ENCODE peak calls at places on chromosomes 7 and 10, in six cellular contexts. C, S, E, Q, P and L are unnamed samples.

GRCh38 chr10:25808372-25808771 is 125.7 kb upstream of the MYO3A start:
- DNase-seq in C (no peak), S (no peak), E (no peak), Q (no peak), P (no peak), L (no peak)

GRCh38 chr10:124138195-124138882 is 44.9 kb upstream of the CHST15 start:
- DNase-seq in C (no peak), S (peak; percentile 92), E (no peak), Q (no peak), P (no peak), L (no peak)

GRCh38 chr7:91357929-91358328 is 93.7 kb downstream of the FZD1 start:
- DNase-seq in C (no peak), S (no peak), E (no peak), Q (no peak), P (no peak), L (no peak)

GRCh38 chr10:101939273-101939635 is 95.7 kb upstream of the KCNIP2 start:
- DNase-seq in C (no peak), S (peak; percentile 91), E (no peak), Q (no peak), P (no peak), L (no peak)

GRCh38 chr7:99108615-99109014 is 35.3 kb downstream of the SMURF1 start:
- DNase-seq in C (no peak), S (peak; percentile 56), E (no peak), Q (no peak), P (no peak), L (no peak)

GRCh38 chr10:100731603-100732596 is 13.5 kb upstream of the PAX2 start:
- DNase-seq in C (peak; percentile 57), S (no peak), E (no peak), Q (no peak), P (no peak), L (no peak)

GRCh38 chr7:88835147-88835728 is 39.7 kb upstream of the TEX47 start:
- DNase-seq in C (no peak), S (peak; percentile 2), E (no peak), Q (peak; percentile 49), P (no peak), L (no peak)

GRCh38 chr10:92923416-92923815 is 75.1 kb downstream of the EXOC6 start:
- DNase-seq in C (no peak), S (no peak), E (no peak), Q (no peak), P (no peak), L (no peak)

GRCh38 chr7:139777304-139777890 is 401 bp downstream of the HIPK2 start:
- DNase-seq in C (peak; percentile 63), S (no peak), E (peak; percentile 18), Q (peak; percentile 79), P (peak; percentile 65), L (peak; percentile 53)

GRCh38 chr7:50679218-50680007 is 103.3 kb downstream of the GRB10 start:
- DNase-seq in C (peak; percentile 36), S (peak; percentile 12), E (no peak), Q (peak; percentile 31), P (no peak), L (no peak)

GRCh38 chr7:155609185-155609584 is 35.3 kb upstream of the RBM33 start:
- DNase-seq in C (no peak), S (no peak), E (no peak), Q (no peak), P (no peak), L (no peak)

GRCh38 chr7:22563621-22564241 is 63.7 kb upstream of the STEAP1B start:
- DNase-seq in C (peak; percentile 79), S (peak; percentile 62), E (no peak), Q (peak; percentile 36), P (no peak), L (no peak)

GRCh38 chr7:112462236-112462635 is 12.0 kb downstream of the IFRD1 start:
- DNase-seq in C (no peak), S (peak; percentile 74), E (no peak), Q (no peak), P (no peak), L (peak; percentile 40)

GRCh38 chr10:6062101-6062771 is at the start of gene IL2RA:
- DNase-seq in C (peak; percentile 43), S (no peak), E (peak; percentile 30), Q (no peak), P (peak; percentile 58), L (peak; percentile 25)

GRCh38 chr10:132193907-132194552 is 7.3 kb downstream of the DPYSL4 start:
- DNase-seq in C (peak; percentile 74), S (no peak), E (no peak), Q (peak; percentile 45), P (peak; percentile 54), L (no peak)

GRCh38 chr10:119539359-119539651 is 3.2 kb downstream of the RGS10 start:
- DNase-seq in C (no peak), S (no peak), E (no peak), Q (no peak), P (no peak), L (no peak)

GRCh38 chr7:153430931-153431330 is 621.3 kb upstream of the DPP6 start:
- DNase-seq in C (peak; percentile 71), S (no peak), E (no peak), Q (no peak), P (no peak), L (no peak)

GRCh38 chr10:4028027-4028471 is 243.0 kb upstream of the KLF6 start:
- DNase-seq in C (no peak), S (no peak), E (no peak), Q (no peak), P (no peak), L (no peak)

GRCh38 chr10:58672855-58673254 is 160.2 kb downstream of the BICC1 start:
- DNase-seq in C (no peak), S (no peak), E (no peak), Q (no peak), P (no peak), L (no peak)

GRCh38 chr7:86914468-86915054 is 144.9 kb downstream of the ELAPOR2 start:
- DNase-seq in C (no peak), S (no peak), E (no peak), Q (peak; percentile 26), P (no peak), L (no peak)

GRCh38 chr7:123823898-123824753 is 20.8 kb upstream of the HYAL4 start:
- DNase-seq in C (no peak), S (no peak), E (no peak), Q (no peak), P (no peak), L (no peak)

GRCh38 chr7:47493971-47494370 is 87.9 kb downstream of the TNS3 start:
- DNase-seq in C (no peak), S (peak; percentile 36), E (no peak), Q (no peak), P (peak; percentile 34), L (no peak)

GRCh38 chr7:47495269-47495875 is 86.5 kb downstream of the TNS3 start:
- DNase-seq in C (no peak), S (no peak), E (no peak), Q (no peak), P (peak; percentile 35), L (no peak)

GRCh38 chr7:47497367-47498096 is 84.4 kb downstream of the TNS3 start:
- DNase-seq in C (no peak), S (no peak), E (no peak), Q (no peak), P (no peak), L (no peak)

GRCh38 chr7:47496666-47497065 is 85.2 kb downstream of the TNS3 start:
- DNase-seq in C (no peak), S (no peak), E (no peak), Q (no peak), P (peak; percentile 37), L (no peak)

DNA sequence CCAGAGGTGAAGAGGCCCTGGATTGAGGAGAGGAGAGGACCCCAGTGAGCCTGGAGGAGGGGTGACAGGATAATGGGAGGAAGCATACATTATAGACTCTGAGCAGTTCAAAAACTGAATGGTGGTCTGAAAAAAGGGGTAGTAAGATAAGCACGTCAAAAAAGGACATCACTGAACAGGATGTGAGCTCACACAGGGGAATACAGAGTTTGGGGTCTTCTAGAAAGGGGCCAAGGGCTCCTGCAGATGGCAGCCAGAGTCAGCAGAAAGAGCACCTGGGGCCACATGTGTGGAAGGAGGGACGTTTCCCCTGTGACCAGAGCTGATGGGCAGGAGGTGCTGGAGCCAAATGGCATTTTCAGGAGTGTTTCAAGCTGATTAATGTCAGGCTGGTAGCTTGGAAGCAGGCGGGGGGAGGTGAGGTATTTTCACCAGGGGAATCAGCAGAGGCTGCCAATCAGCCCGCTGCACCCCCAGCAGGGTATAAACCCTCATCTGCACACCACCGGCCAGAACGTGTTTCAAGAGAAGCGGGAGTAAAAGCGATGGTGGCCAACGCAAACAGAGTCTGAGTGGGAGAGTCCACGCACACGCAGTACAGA is 85.7 kb downstream of the TNS3 start:
- DNase-seq in C (no peak), S (no peak), E (no peak), Q (no peak), P (no peak), L (no peak)
- H3K4me1 ChIP-seq in C (peaks cover 4% of the 10 kb centered on the region), S (peaks cover 24% of the 10 kb centered on the region), E (no peaks in the 10 kb centered on the region), Q (peaks cover 45% of the 10 kb centered on the region), P (no peaks in the 10 kb centered on the region), L (peaks cover 90% of the 10 kb centered on the region)

GRCh38 chr10:5040781-5041470 is 37.3 kb upstream of the AKR1C2 start:
- DNase-seq in C (no peak), S (peak; percentile 38), E (no peak), Q (no peak), P (no peak), L (no peak)
- H3K4me3 ChIP-seq in C (no peak overlapping the region), S (no peak overlapping the region), E (no peak overlapping the region), Q (no peak overlapping the region), P (peak overlapping the region; percentile 39), L (peak overlapping the region; percentile 16)

DNA sequence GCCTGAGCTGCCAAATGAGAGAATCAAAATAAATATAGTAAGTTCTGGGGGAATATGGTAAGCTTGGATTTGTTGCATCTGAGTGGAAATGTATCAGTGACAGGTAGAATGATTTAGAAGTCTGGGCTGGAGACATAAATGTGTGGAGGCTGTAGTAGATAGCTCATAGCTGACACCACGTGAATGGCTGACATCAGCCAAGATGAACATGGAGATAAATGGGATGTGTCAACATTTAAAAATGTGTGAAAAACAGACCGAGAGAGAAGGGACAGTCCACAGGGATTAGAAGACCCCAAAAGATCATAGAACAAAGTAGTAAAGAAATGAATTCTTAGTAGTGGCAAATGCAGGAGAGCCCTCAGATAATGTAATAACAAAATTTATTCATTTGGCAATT is 40.9 kb downstream of the NAMPT start:
- DNase-seq in C (no peak), S (peak; percentile 10), E (no peak), Q (no peak), P (no peak), L (no peak)
- H3K27ac ChIP-seq in C (no peak overlapping the region), S (no peak overlapping the region), E (no peak overlapping the region), Q (no peak overlapping the region), P (no peak overlapping the region), L (no peak overlapping the region)

GRCh38 chr7:100171087-100171681 is 2.8 kb upstream of the GAL3ST4 start:
- DNase-seq in C (peak; percentile 87), S (no peak), E (peak; percentile 41), Q (peak; percentile 84), P (no peak), L (no peak)
- H3K4me1 ChIP-seq in C (peaks cover 9% of the 10 kb centered on the region), S (peaks cover 15% of the 10 kb centered on the region), E (peaks cover 52% of the 10 kb centered on the region), Q (peaks cover 38% of the 10 kb centered on the region), P (no peaks in the 10 kb centered on the region), L (peaks cover 30% of the 10 kb centered on the region)